ENCODE peak calls at places on chromosome 4, in ten cellular contexts. One of them, this sample, is unnamed.

GRCh38 chr4:122777846-122778501 is 45.5 kb downstream of the BBS12 start:
- DNase-seq in T1000: no peak
- DNase-seq in T-cell: no peak
- DNase-seq in amniotic epithelial cell: peak
- DNase-seq in nephron progenitor cell: no peak
- DNase-seq in EL: peak
- DNase-seq in transverse colon: no peak
- DNase-seq in mammary epithelial cell: no peak
- DNase-seq in CD4-positive, alpha-beta T cell: no peak
- DNase-seq in germinal center: no peak
- DNase-seq in this sample: no peak

GRCh38 chr4:16001484-16001858 is 38.5 kb upstream of the FGFBP2 start:
- DNase-seq in T1000: peak
- DNase-seq in T-cell: peak
- DNase-seq in amniotic epithelial cell: peak
- DNase-seq in nephron progenitor cell: peak
- DNase-seq in EL: peak
- DNase-seq in transverse colon: peak
- DNase-seq in mammary epithelial cell: peak
- DNase-seq in CD4-positive, alpha-beta T cell: peak
- DNase-seq in germinal center: peak
- DNase-seq in this sample: no peak

GRCh38 chr4:4492161-4492847 is 49.5 kb downstream of the STX18 start:
- DNase-seq in T1000: no peak
- DNase-seq in T-cell: no peak
- DNase-seq in amniotic epithelial cell: peak
- DNase-seq in nephron progenitor cell: no peak
- DNase-seq in EL: peak
- DNase-seq in transverse colon: no peak
- DNase-seq in mammary epithelial cell: no peak
- DNase-seq in CD4-positive, alpha-beta T cell: no peak
- DNase-seq in germinal center: peak
- DNase-seq in this sample: no peak

GRCh38 chr4:126738926-126739325 is 893.8 kb upstream of the INTU start:
- DNase-seq in T1000: no peak
- DNase-seq in T-cell: no peak
- DNase-seq in amniotic epithelial cell: no peak
- DNase-seq in nephron progenitor cell: no peak
- DNase-seq in EL: no peak
- DNase-seq in transverse colon: no peak
- DNase-seq in mammary epithelial cell: peak
- DNase-seq in CD4-positive, alpha-beta T cell: no peak
- DNase-seq in germinal center: no peak
- DNase-seq in this sample: no peak

GRCh38 chr4:10186228-10187214 is 69.9 kb upstream of the WDR1 start:
- DNase-seq in T1000: no peak
- DNase-seq in T-cell: no peak
- DNase-seq in amniotic epithelial cell: no peak
- DNase-seq in nephron progenitor cell: no peak
- DNase-seq in EL: peak
- DNase-seq in transverse colon: no peak
- DNase-seq in mammary epithelial cell: no peak
- DNase-seq in CD4-positive, alpha-beta T cell: no peak
- DNase-seq in germinal center: no peak
- DNase-seq in this sample: no peak

GRCh38 chr4:56828784-56829535 is 7.5 kb upstream of the SPINK2 start:
- DNase-seq in T1000: no peak
- DNase-seq in T-cell: no peak
- DNase-seq in amniotic epithelial cell: peak
- DNase-seq in nephron progenitor cell: no peak
- DNase-seq in EL: no peak
- DNase-seq in transverse colon: no peak
- DNase-seq in mammary epithelial cell: peak
- DNase-seq in CD4-positive, alpha-beta T cell: no peak
- DNase-seq in germinal center: no peak
- DNase-seq in this sample: no peak

GRCh38 chr4:140308366-140309123 is 64.9 kb upstream of the SCOC start:
- DNase-seq in T1000: peak
- DNase-seq in T-cell: no peak
- DNase-seq in amniotic epithelial cell: peak
- DNase-seq in nephron progenitor cell: no peak
- DNase-seq in EL: peak
- DNase-seq in transverse colon: peak
- DNase-seq in mammary epithelial cell: peak
- DNase-seq in CD4-positive, alpha-beta T cell: no peak
- DNase-seq in germinal center: no peak
- DNase-seq in this sample: no peak

GRCh38 chr4:5824635-5825034 is 68.3 kb downstream of the CRMP1 start:
- DNase-seq in T1000: no peak
- DNase-seq in T-cell: no peak
- DNase-seq in amniotic epithelial cell: peak
- DNase-seq in nephron progenitor cell: no peak
- DNase-seq in EL: peak
- DNase-seq in transverse colon: no peak
- DNase-seq in mammary epithelial cell: peak
- DNase-seq in CD4-positive, alpha-beta T cell: no peak
- DNase-seq in germinal center: no peak
- DNase-seq in this sample: no peak

GRCh38 chr4:72119946-72120345 is 88.1 kb downstream of the NPFFR2 start:
- DNase-seq in T1000: no peak
- DNase-seq in T-cell: no peak
- DNase-seq in amniotic epithelial cell: peak
- DNase-seq in nephron progenitor cell: no peak
- DNase-seq in EL: no peak
- DNase-seq in transverse colon: no peak
- DNase-seq in mammary epithelial cell: no peak
- DNase-seq in CD4-positive, alpha-beta T cell: no peak
- DNase-seq in germinal center: no peak
- DNase-seq in this sample: no peak

GRCh38 chr4:81421346-81422218 is 50.1 kb downstream of the RASGEF1B start:
- DNase-seq in T1000: no peak
- DNase-seq in T-cell: no peak
- DNase-seq in amniotic epithelial cell: no peak
- DNase-seq in nephron progenitor cell: no peak
- DNase-seq in EL: no peak
- DNase-seq in transverse colon: peak
- DNase-seq in mammary epithelial cell: peak
- DNase-seq in CD4-positive, alpha-beta T cell: no peak
- DNase-seq in germinal center: peak
- DNase-seq in this sample: no peak